ENCODE peak calls at places on chromosomes 12 and 14, in six cellular contexts. W is NCI-H345, B is left ventricle myocardium inferior, L is HTR-8/SVneo, U is left colon, P is GM13976. X is an unnamed sample.

GRCh38 chr14:100673085-100673806 is 53.4 kb upstream of the DLK1 start:
- DNase-seq in W (peak; percentile 97), B (no peak), L (no peak), U (peak; percentile 86), P (no peak), X (no peak)

GRCh38 chr14:54866588-54866987 is 36.0 kb downstream of the GCH1 start:
- DNase-seq in W (no peak), B (no peak), L (peak; percentile 33), U (no peak), P (no peak), X (no peak)

GRCh38 chr12:3725267-3726115 is 27.4 kb downstream of the CRACR2A start:
- DNase-seq in W (no peak), B (no peak), L (no peak), U (no peak), P (no peak), X (no peak)

GRCh38 chr12:60230103-60230502 is 634.3 kb downstream of the SLC16A7 start:
- DNase-seq in W (no peak), B (no peak), L (peak; percentile 2), U (no peak), P (no peak), X (no peak)

GRCh38 chr14:101504096-101504948 is 57.0 kb upstream of the DIO3 start:
- DNase-seq in W (no peak), B (no peak), L (no peak), U (peak; percentile 12), P (no peak), X (no peak)

GRCh38 chr12:8033153-8034044 is 883 bp downstream of the FOXJ2 start:
- DNase-seq in W (peak; percentile 67), B (peak; percentile 57), L (peak; percentile 67), U (peak; percentile 68), P (peak; percentile 73), X (peak; percentile 77)

GRCh38 chr12:16012086-16012485 is 101.0 kb downstream of the DERA start:
- DNase-seq in W (no peak), B (peak; percentile 63), L (no peak), U (no peak), P (no peak), X (no peak)

GRCh38 chr12:42684171-42685071 is 94.9 kb upstream of the PRICKLE1 start:
- DNase-seq in W (no peak), B (no peak), L (no peak), U (no peak), P (no peak), X (no peak)

GRCh38 chr12:17371491-17372290 is 718.3 kb downstream of the RERGL start:
- DNase-seq in W (no peak), B (no peak), L (no peak), U (no peak), P (no peak), X (no peak)

GRCh38 chr14:71610149-71610548 is 322.1 kb upstream of the RGS6 start:
- DNase-seq in W (no peak), B (no peak), L (no peak), U (no peak), P (no peak), X (no peak)

GRCh38 chr12:38110026-38110699 is 206.4 kb upstream of the ALG10B start:
- DNase-seq in W (no peak), B (no peak), L (no peak), U (no peak), P (no peak), X (no peak)

GRCh38 chr12:19003987-19004619 is 125.4 kb upstream of the PLEKHA5 start:
- DNase-seq in W (no peak), B (no peak), L (no peak), U (no peak), P (no peak), X (no peak)

GRCh38 chr12:63989301-63989845 is 144.9 kb downstream of the SRGAP1 start:
- DNase-seq in W (peak; percentile 17), B (no peak), L (no peak), U (no peak), P (no peak), X (no peak)

GRCh38 chr14:51206462-51206861 is 33.6 kb upstream of the TMX1 start:
- DNase-seq in W (no peak), B (no peak), L (no peak), U (no peak), P (no peak), X (no peak)

GRCh38 chr12:124507188-124508109 is 60.0 kb downstream of the NCOR2 start:
- DNase-seq in W (no peak), B (peak; percentile 73), L (no peak), U (no peak), P (no peak), X (no peak)

GRCh38 chr12:29957835-29958234 is 174.1 kb upstream of the TMTC1 start:
- DNase-seq in W (no peak), B (no peak), L (no peak), U (no peak), P (no peak), X (no peak)

GRCh38 chr12:28065889-28066630 is 93.5 kb upstream of the PTHLH start:
- DNase-seq in W (no peak), B (no peak), L (no peak), U (no peak), P (no peak), X (no peak)

X was measured in GM20000.